ENCODE peak calls at places on chromosomes 2 and 18, in five cellular contexts. D is Daoy; X is CD8-positive, alpha-beta T cell; F is aorta; E is iris pigment epithelial cell. Z is an unnamed sample.

GRCh38 chr2:190466819-190467444 is 58.8 kb downstream of the MFSD6 start:
- DNase-seq in D (peak), F (no peak), X (no peak), E (no peak), Z (no peak)

GRCh38 chr18:12431561-12431960 is 23.8 kb downstream of the PRELID3A start:
- DNase-seq in E (no peak), X (no peak), F (no peak), D (no peak), Z (no peak)

GRCh38 chr2:240524963-240525718 is 32.6 kb downstream of the ANKMY1 start:
- DNase-seq in D (no peak), F (peak), X (no peak), E (no peak), Z (no peak)

GRCh38 chr2:75549401-75550253 is 11.1 kb downstream of the EVA1A start:
- DNase-seq in X (no peak), E (no peak), F (no peak), D (no peak), Z (no peak)

GRCh38 chr2:234421-234820 is 29.4 kb downstream of the SH3YL1 start:
- DNase-seq in X (no peak), D (no peak), E (no peak), F (no peak), Z (no peak)

GRCh38 chr2:124320072-124320471 is 295.0 kb downstream of the CNTNAP5 start:
- DNase-seq in X (no peak), F (no peak), E (no peak), D (no peak), Z (no peak)

GRCh38 chr18:78549971-78550370 is 429.6 kb upstream of the SALL3 start:
- DNase-seq in F (no peak), X (no peak), D (no peak), E (no peak), Z (no peak)

GRCh38 chr2:137231616-137232015 is 466.3 kb downstream of the THSD7B start:
- DNase-seq in D (no peak), X (no peak), F (no peak), E (no peak), Z (no peak)

GRCh38 chr2:218722876-218723477 is 12.3 kb downstream of the TTLL4 start:
- DNase-seq in X (no peak), E (no peak), D (no peak), F (no peak), Z (no peak)

Z was measured in CD8-positive, alpha-beta memory T cell.